ENCODE peak calls at places on chromosome 10, in six cellular contexts. O is naive thymus-derived CD8-positive, alpha-beta T cell; N is activated CD4-positive, alpha-beta T cell treated with anti-CD3 and anti-CD28 coated beads for 48 hours; L is SJSA1; B is activated naive CD4-positive, alpha-beta T cell treated with Interleukin-2 at 50 U/mL for 16 hours; M is stromal cell of bone marrow. F is an unnamed sample.

GRCh38 chr10:49396666-49396999 is 744 bp upstream of the DRGX start:
- DNase-seq in B (no peak), L (no peak), O (no peak), M (no peak), N (no peak), F (no peak)

GRCh38 chr10:112006407-112006806 is 177.2 kb downstream of the GPAM start:
- DNase-seq in B (no peak), L (no peak), N (no peak), M (no peak), O (no peak), F (no peak)

GRCh38 chr10:13614530-13615332 is 28.0 kb downstream of the PRPF18 start:
- DNase-seq in O (no peak), N (no peak), B (no peak), L (peak), M (no peak), F (no peak)

GRCh38 chr10:30422981-30423654 is 10.9 kb upstream of the MAP3K8 start:
- DNase-seq in N (no peak), O (no peak), L (peak), B (no peak), M (no peak), F (no peak)

GRCh38 chr10:29533696-29534285 is 101.0 kb downstream of the SVIL start:
- DNase-seq in L (no peak), B (no peak), N (no peak), O (no peak), M (no peak), F (no peak)

GRCh38 chr10:101938316-101939272 is 95.0 kb upstream of the KCNIP2 start:
- DNase-seq in B (no peak), N (no peak), M (peak), L (peak), O (no peak), F (no peak)

GRCh38 chr10:73641272-73642060 is at the start of gene MYOZ1:
- DNase-seq in N (no peak), O (no peak), B (no peak), M (no peak), L (no peak), F (no peak)

GRCh38 chr10:114526497-114527238 is 122.4 kb upstream of the AFAP1L2 start:
- DNase-seq in N (peak), O (peak), M (peak), L (peak), B (peak), F (no peak)

GRCh38 chr10:5297466-5297865 is 67.3 kb upstream of the UCN3 start:
- DNase-seq in B (no peak), L (no peak), M (no peak), N (peak), O (no peak), F (no peak)

GRCh38 chr10:75386128-75386527 is 15.4 kb downstream of the ZNF503 start:
- DNase-seq in B (no peak), O (no peak), N (no peak), L (no peak), M (no peak), F (no peak)

GRCh38 chr10:72009430-72010081 is 45.4 kb downstream of the CHST3 start:
- DNase-seq in N (no peak), L (peak), O (no peak), B (no peak), M (peak), F (peak)

GRCh38 chr10:109987413-109987812 is 20.4 kb upstream of the ADD3 start:
- DNase-seq in N (no peak), O (no peak), L (peak), B (no peak), M (peak), F (no peak)

GRCh38 chr10:79079490-79080355 is 11.0 kb downstream of the ZMIZ1 start:
- DNase-seq in M (no peak), L (peak), O (no peak), B (no peak), N (no peak), F (no peak)

GRCh38 chr10:13672505-13672904 is 85.7 kb downstream of the PRPF18 start:
- DNase-seq in L (no peak), N (no peak), M (no peak), B (no peak), O (no peak), F (no peak)

GRCh38 chr10:51063659-51064535 is 10.4 kb upstream of the PRKG1 start:
- DNase-seq in M (peak), B (no peak), L (no peak), O (no peak), N (no peak), F (no peak)

GRCh38 chr10:50362547-50363125 is 111.3 kb upstream of the ASAH2 start:
- DNase-seq in L (no peak), N (no peak), O (no peak), B (no peak), M (no peak), F (no peak)

GRCh38 chr10:127433951-127434350 is 115.2 kb upstream of the NPS start:
- DNase-seq in M (no peak), O (no peak), L (no peak), N (no peak), B (no peak), F (no peak)

GRCh38 chr10:5633166-5633565 is 33.2 kb downstream of the ASB13 start:
- DNase-seq in L (no peak), B (no peak), M (no peak), N (no peak), O (no peak), F (no peak)

GRCh38 chr10:100934084-100934659 is 21.4 kb downstream of the SLF2 start:
- DNase-seq in N (no peak), O (peak), B (no peak), M (no peak), L (no peak), F (no peak)

GRCh38 chr10:95742529-95742884 is 13.5 kb upstream of the ENTPD1 start:
- DNase-seq in B (no peak), L (no peak), M (no peak), N (no peak), O (no peak), F (peak)

GRCh38 chr10:104208730-104209129 is 23.4 kb downstream of the CFAP43 start:
- DNase-seq in O (no peak), M (no peak), B (no peak), N (no peak), L (no peak), F (no peak)

F was measured in brain pericyte.